ENCODE peak calls at places on chromosomes 2 and 18, in seven cellular contexts. C is WERI-Rb-1; Q is astrocyte of the spinal cord; W is A549; V is small intestine; M is CD8-positive, alpha-beta memory T cell; J is GM23338. O is an unnamed sample.

GRCh38 chr2:28751956-28752607 is 452 bp downstream of the PPP1CB start:
- DNase-seq in C (peak), Q (no peak), W (peak), V (peak), M (peak), J (no peak), O (peak)

GRCh38 chr2:9793156-9793917 is 49.9 kb upstream of the TAF1B start:
- DNase-seq in C (peak), Q (no peak), W (no peak), V (no peak), M (no peak), J (no peak), O (no peak)

GRCh38 chr2:55961318-55961911 is 37.8 kb upstream of the EFEMP1 start:
- DNase-seq in C (peak), Q (peak), W (peak), V (peak), M (no peak), J (peak), O (no peak)

GRCh38 chr18:26480897-26481795 is 67.2 kb downstream of the KCTD1 start:
- DNase-seq in C (no peak), Q (peak), W (peak), V (peak), M (no peak), J (no peak), O (no peak)

GRCh38 chr2:132009874-132010521 is 151.8 kb downstream of the ANKRD30BL start:
- DNase-seq in C (peak), Q (peak), W (no peak), V (no peak), M (no peak), J (peak), O (no peak)

GRCh38 chr2:46667945-46668344 is 188.6 kb downstream of the TMEM247 start:
- DNase-seq in C (no peak), Q (no peak), W (no peak), V (no peak), M (no peak), J (no peak), O (no peak)

GRCh38 chr2:201909961-201910361 is 103.6 kb downstream of the CDK15 start:
- DNase-seq in C (no peak), Q (peak), W (no peak), V (no peak), M (no peak), J (no peak), O (no peak)

GRCh38 chr2:200901459-200902072 is 12.4 kb downstream of the NIF3L1 start:
- DNase-seq in C (peak), Q (peak), W (peak), V (peak), M (peak), J (peak), O (peak)

GRCh38 chr2:158936978-158937377 is 31.5 kb upstream of the TANC1 start:
- DNase-seq in C (no peak), Q (peak), W (no peak), V (no peak), M (no peak), J (no peak), O (no peak)

GRCh38 chr2:160493227-160494028 is at the start of gene RBMS1:
- DNase-seq in C (peak), Q (peak), W (peak), V (peak), M (peak), J (peak), O (peak)

GRCh38 chr2:69642709-69643601 is 584 bp downstream of the AAK1 start:
- DNase-seq in C (peak), Q (peak), W (peak), V (peak), M (peak), J (peak), O (peak)

GRCh38 chr2:56185582-56186046 is 1.8 kb downstream of the CCDC85A start:
- DNase-seq in C (peak), Q (peak), W (peak), V (no peak), M (no peak), J (peak), O (peak)

GRCh38 chr2:207926133-207927076 is 98.9 kb downstream of the PLEKHM3 start:
- DNase-seq in C (no peak), Q (peak), W (no peak), V (no peak), M (no peak), J (no peak), O (no peak)

GRCh38 chr2:110097506-110098220 is 18.0 kb downstream of the MALL start:
- DNase-seq in C (no peak), Q (no peak), W (no peak), V (peak), M (no peak), J (peak), O (peak)

GRCh38 chr2:144004742-144005141 is 515.2 kb downstream of the ZEB2 start:
- DNase-seq in C (peak), Q (no peak), W (no peak), V (no peak), M (no peak), J (no peak), O (no peak)

GRCh38 chr2:150080115-150080514 is 407.4 kb downstream of the RND3 start:
- DNase-seq in C (no peak), Q (peak), W (no peak), V (no peak), M (no peak), J (no peak), O (no peak)

GRCh38 chr18:53025247-53025646 is 685.2 kb downstream of the DCC start:
- DNase-seq in C (no peak), Q (no peak), W (peak), V (no peak), M (no peak), J (no peak), O (peak)

GRCh38 chr2:176814740-176815367 is 397.7 kb upstream of the HNRNPA3 start:
- DNase-seq in C (no peak), Q (peak), W (peak), V (peak), M (peak), J (peak), O (no peak)

DNA sequence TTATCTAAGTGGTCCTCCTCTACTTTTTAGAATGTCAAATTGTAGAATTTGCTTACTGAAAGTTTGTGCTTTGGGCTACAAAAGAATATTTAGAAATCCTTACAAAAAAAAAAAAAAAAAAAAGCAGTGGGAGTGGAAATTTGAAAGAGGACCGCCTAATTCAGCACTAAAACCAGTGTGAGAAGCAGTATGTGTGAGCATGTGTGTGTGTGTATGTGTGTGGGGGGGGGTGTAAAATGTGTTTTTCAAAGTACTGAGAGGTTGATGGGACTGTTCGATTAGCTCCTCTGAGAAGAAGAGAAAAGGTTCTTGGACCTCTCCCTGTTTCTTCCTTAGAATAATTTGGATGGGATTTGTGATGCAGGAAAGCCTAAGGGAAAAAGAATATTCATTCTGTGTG is at the start of gene VIT:
- DNase-seq in C (no peak), Q (no peak), W (no peak), V (no peak), M (no peak), J (no peak), O (no peak)
- H3K4me3 ChIP-seq in C (no peak), Q (no peak), W (no peak), V (no peak), M (no peak), J (no peak), O (no peak)

GRCh38 chr2:113173563-113174368 is at the start of gene PSD4:
- DNase-seq in C (no peak), Q (no peak), W (no peak), V (peak), M (peak), J (no peak), O (peak)
- H3K4me3 ChIP-seq in C (no peak), Q (no peak), W (no peak), V (peak), M (peak), J (no peak), O (peak)

GRCh38 chr18:805755-806110 is 6.3 kb downstream of the YES1 start:
- DNase-seq in C (no peak), Q (no peak), W (no peak), V (no peak), M (no peak), J (no peak), O (no peak)

GRCh38 chr18:801137-801536 is 10.9 kb downstream of the YES1 start:
- DNase-seq in C (no peak), Q (no peak), W (no peak), V (no peak), M (no peak), J (no peak), O (no peak)

GRCh38 chr18:808086-808485 is 4.0 kb downstream of the YES1 start:
- DNase-seq in C (no peak), Q (peak), W (no peak), V (no peak), M (no peak), J (no peak), O (no peak)

GRCh38 chr18:808502-808901 is 3.5 kb downstream of the YES1 start:
- DNase-seq in C (no peak), Q (no peak), W (no peak), V (no peak), M (peak), J (no peak), O (no peak)

DNA sequence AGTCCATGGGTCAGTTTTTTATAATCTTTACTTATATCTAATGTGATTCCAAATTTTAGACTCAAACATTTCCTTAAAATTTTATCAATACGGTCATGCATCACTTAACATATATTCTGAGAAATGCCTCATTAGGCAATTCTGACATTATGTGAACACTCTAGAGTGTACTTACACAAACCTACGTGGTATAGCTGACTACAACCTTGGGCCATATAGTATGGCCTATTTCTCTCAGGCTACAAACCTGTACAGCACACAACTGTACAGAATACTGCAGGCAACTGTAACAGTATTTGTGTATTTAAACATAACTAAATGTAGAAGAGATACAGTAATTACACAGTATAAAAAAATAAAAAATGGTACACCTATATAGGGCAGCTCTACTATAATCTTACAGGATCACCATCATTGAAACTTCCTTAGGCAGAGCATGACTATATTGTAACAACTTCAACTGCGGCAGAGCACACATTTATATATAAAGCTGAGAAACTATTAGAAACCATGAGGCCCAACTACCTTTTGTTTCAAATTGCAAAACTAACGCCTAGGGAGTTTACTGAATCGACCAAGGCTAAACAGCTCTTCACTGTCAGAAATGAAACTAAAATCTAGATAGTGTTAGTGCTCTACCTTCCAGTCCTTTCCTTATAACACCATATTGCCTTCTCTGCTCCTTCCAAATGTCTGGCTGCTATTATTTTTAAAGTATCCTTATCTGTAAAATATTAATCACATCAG is 6.9 kb downstream of the YES1 start:
- DNase-seq in C (no peak), Q (no peak), W (no peak), V (peak), M (no peak), J (no peak), O (no peak)
- H3K4me3 ChIP-seq in C (no peak), Q (no peak), W (no peak), V (no peak), M (no peak), J (no peak), O (no peak)

DNA sequence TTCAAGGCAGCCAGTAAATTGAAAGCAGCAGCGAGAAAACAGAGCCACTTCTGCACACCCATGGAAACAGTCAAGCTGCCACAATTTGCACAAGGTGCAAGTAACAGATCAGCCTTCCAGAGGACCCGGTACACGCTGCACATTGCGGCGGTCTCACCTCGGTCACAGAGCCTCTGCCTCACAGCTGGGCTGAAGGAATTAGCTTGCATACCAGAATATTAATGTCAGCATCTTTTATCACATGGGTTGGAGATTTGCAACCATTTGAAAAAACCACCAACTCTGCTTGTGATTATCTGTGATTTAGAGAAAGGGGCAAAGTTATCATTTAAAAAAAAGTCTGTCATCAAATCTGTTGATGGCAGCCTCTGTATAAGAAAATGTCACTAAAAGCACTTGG is 330.5 kb upstream of the TCF4 start:
- DNase-seq in C (no peak), Q (peak), W (no peak), V (no peak), M (no peak), J (no peak), O (no peak)
- H3K4me3 ChIP-seq in C (no peak), Q (no peak), W (no peak), V (no peak), M (no peak), J (no peak), O (no peak)

DNA sequence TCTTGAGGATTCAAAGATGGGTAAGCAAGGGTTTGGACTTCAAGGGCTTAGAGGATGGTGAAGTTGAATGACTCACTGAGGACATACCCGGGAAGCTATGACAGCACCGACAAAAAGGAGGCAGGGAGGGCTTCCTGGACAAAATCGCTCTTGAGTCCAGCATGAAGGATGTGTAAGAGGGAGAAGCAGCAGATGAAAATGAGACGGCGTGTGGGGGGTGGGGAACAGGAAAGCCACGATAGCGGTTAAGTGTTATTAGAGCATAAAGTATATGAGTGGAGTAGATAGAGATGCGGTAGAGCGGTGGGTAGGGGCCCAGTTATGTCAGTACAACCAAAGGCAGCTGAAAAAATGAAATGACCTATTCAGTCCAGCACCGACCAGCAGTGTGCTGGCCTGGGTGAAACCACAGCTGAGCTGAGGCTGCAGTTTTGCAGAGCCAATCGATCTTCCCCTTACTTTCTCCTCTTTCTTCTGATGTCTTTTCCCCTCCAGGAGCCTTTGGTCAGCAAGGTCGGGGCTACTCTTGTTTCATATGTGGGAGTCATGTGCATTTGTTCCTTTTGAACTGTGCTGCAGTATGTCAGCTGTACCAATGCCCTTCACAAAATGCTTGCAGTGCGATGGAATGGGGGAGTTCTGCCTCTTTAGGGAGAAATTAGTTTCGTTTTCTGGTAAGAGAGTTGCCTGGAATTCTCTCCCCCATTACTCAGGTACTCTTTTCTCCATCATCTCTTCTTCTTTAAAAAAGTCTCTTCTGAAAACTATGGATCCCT is 2.0 kb upstream of the THUMPD2 start:
- DNase-seq in C (no peak), Q (peak), W (peak), V (no peak), M (no peak), J (no peak), O (no peak)
- H3K4me3 ChIP-seq in C (no peak), Q (no peak), W (no peak), V (no peak), M (no peak), J (no peak), O (no peak)

DNA sequence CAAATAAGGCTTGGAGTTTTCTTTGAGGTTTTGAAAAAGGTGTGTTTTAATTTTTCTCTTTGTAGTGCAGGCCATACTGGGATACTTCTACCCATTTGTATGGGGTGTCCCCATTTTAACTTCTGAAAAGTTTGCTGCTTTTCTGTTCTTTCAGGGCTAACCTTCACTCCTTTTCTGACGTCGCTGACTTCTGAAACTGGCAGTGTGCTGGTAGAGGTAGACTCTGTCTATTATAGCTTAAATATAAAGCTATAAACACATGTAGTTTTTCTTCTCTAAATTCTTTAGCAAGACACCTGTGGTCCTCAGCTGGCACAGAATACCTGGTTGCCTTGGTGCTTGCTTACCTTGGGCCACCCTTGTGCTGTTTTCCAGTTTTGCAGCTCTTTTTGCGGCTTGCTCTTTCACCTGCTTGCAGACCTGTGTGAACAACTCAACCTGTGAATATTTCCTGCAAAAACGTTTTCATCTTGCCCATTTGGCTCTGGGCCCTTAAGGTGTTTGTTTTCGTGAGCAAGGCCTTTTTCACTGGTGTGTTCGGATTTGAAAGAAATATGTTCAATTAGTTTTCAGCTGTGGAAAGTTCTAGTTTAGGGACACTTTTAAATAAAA is 42.2 kb downstream of the PHLPP1 start:
- DNase-seq in C (no peak), Q (no peak), W (no peak), V (no peak), M (no peak), J (no peak), O (peak)
- H3K4me3 ChIP-seq in C (no peak), Q (no peak), W (no peak), V (no peak), M (no peak), J (peak), O (no peak)

GRCh38 chr18:78538669-78539440 is 440.8 kb upstream of the SALL3 start:
- DNase-seq in C (no peak), Q (no peak), W (no peak), V (no peak), M (no peak), J (no peak), O (no peak)
- H3K4me3 ChIP-seq in C (no peak), Q (no peak), W (no peak), V (no peak), M (no peak), J (no peak), O (no peak)

GRCh38 chr2:155675920-155676319 is 656.6 kb downstream of the NR4A2 start:
- DNase-seq in C (no peak), Q (no peak), W (no peak), V (no peak), M (no peak), J (no peak), O (no peak)

GRCh38 chr2:155679647-155680046 is 652.9 kb downstream of the NR4A2 start:
- DNase-seq in C (no peak), Q (no peak), W (no peak), V (no peak), M (no peak), J (no peak), O (no peak)
- H3K4me3 ChIP-seq in C (no peak), Q (no peak), W (no peak), V (no peak), M (no peak), J (no peak), O (no peak)